ENCODE peak calls at places on chromosomes 1 and 21, in five cellular contexts. A is body of pancreas; I is activated CD8-positive, alpha-beta memory T cell treated with anti-CD3 and anti-CD28 coated beads for 4 hours; F is HFFc6; B is stimulated activated CD4-positive, alpha-beta T cell treated with anti-CD3 and anti-CD28 coated beads, Interleukin-4, amount 100 ng/mL, for 48 hours. T is an unnamed sample.

GRCh38 chr21:43893536-43894205 is 28.6 kb downstream of the AGPAT3 start:
- DNase-seq in A (no peak), I (no peak), F (no peak), B (peak; percentile 37), T (no peak)

GRCh38 chr1:39877231-39877778 is 6.0 kb downstream of the TRIT1 start:
- DNase-seq in A (no peak), I (no peak), F (no peak), B (no peak), T (no peak)

GRCh38 chr1:96416111-96416595 is 305.4 kb upstream of the PTBP2 start:
- DNase-seq in A (no peak), I (no peak), F (peak; percentile 97), B (no peak), T (peak; percentile 96)

GRCh38 chr1:180156631-180157091 is 2.0 kb downstream of the QSOX1 start:
- DNase-seq in A (no peak), I (no peak), F (peak; percentile 77), B (no peak), T (peak; percentile 82)

GRCh38 chr1:110309768-110310167 is 29.4 kb upstream of the RBM15 start:
- DNase-seq in A (no peak), I (no peak), F (peak; percentile 98), B (no peak), T (peak; percentile 77)

GRCh38 chr1:206502813-206503212 is 4.5 kb upstream of the RASSF5 start:
- DNase-seq in A (no peak), I (no peak), F (no peak), B (no peak), T (no peak)

GRCh38 chr1:25204797-25205441 is 27.4 kb downstream of the SYF2 start:
- DNase-seq in A (no peak), I (no peak), F (peak; percentile 74), B (no peak), T (peak; percentile 75)

GRCh38 chr1:21651214-21652042 is 17.7 kb downstream of the RAP1GAP start:
- DNase-seq in A (peak; percentile 64), I (no peak), F (no peak), B (peak; percentile 29), T (no peak)

GRCh38 chr1:147167361-147167760 is 4.9 kb downstream of the PRKAB2 start:
- DNase-seq in A (no peak), I (no peak), F (peak; percentile 96), B (no peak), T (peak; percentile 91)

GRCh38 chr1:28756846-28757245 is 20.1 kb downstream of the YTHDF2 start:
- DNase-seq in A (no peak), I (no peak), F (no peak), B (no peak), T (peak; percentile 30)

GRCh38 chr1:66438062-66438970 is 95.6 kb upstream of the SGIP1 start:
- DNase-seq in A (no peak), I (no peak), F (no peak), B (no peak), T (peak; percentile 55)

GRCh38 chr1:168801032-168801745 is 72.2 kb upstream of the DPT start:
- DNase-seq in A (peak; percentile 41), I (no peak), F (no peak), B (no peak), T (no peak)

GRCh38 chr1:190484045-190484444 is 6.4 kb upstream of the BRINP3 start:
- DNase-seq in A (no peak), I (no peak), F (no peak), B (no peak), T (no peak)

GRCh38 chr21:34885636-34886553 is 163.2 kb downstream of the RUNX1 start:
- DNase-seq in A (no peak), I (no peak), F (no peak), B (no peak), T (no peak)

GRCh38 chr1:84377480-84378095 is 20.7 kb upstream of the DNASE2B start:
- DNase-seq in A (no peak), I (no peak), F (peak; percentile 70), B (no peak), T (peak; percentile 72)